ENCODE peak calls at places on chromosomes 13 and 19, in five cellular contexts. I, C, N, E and F are unnamed samples.

GRCh38 chr19:53365899-53366493 is 491 bp downstream of the ZNF525 start:
- DNase-seq in I (peak), N (peak), E (no peak), C (no peak), F (no peak)

GRCh38 chr13:65292488-65292901 is 1937.6 kb downstream of the PCDH9 start:
- DNase-seq in N (no peak), E (peak), I (peak), C (no peak), F (no peak)

GRCh38 chr13:82627183-82627582 is 1255.1 kb downstream of the SLITRK1 start:
- DNase-seq in C (no peak), E (peak), N (no peak), I (peak), F (no peak)

GRCh38 chr13:28558126-28558525 is 63.2 kb upstream of the FLT1 start:
- DNase-seq in E (peak), N (no peak), I (no peak), C (no peak), F (no peak)

GRCh38 chr13:60109285-60109684 is 54.4 kb downstream of the DIAPH3 start:
- DNase-seq in C (no peak), N (no peak), I (no peak), E (no peak), F (no peak)

GRCh38 chr13:113562085-113562749 is 22.3 kb upstream of the TFDP1 start:
- DNase-seq in E (peak), C (peak), I (peak), N (peak), F (peak)

GRCh38 chr13:75872970-75873369 is 236.8 kb downstream of the LMO7 start:
- DNase-seq in E (no peak), I (no peak), N (no peak), C (no peak), F (no peak)

GRCh38 chr19:35811317-35812219 is 1.1 kb downstream of the PRODH2 start:
- DNase-seq in N (no peak), C (no peak), E (no peak), I (no peak), F (no peak)

GRCh38 chr13:40609972-40610726 is 56.3 kb downstream of the FOXO1 start:
- DNase-seq in N (no peak), E (no peak), C (no peak), I (peak), F (no peak)

GRCh38 chr13:46332772-46333171 is 54.3 kb downstream of the RUBCNL start:
- DNase-seq in N (no peak), E (no peak), C (no peak), I (no peak), F (no peak)

GRCh38 chr13:27261376-27261775 is 9.3 kb upstream of the RASL11A start:
- DNase-seq in I (peak), N (no peak), E (no peak), C (no peak), F (no peak)

GRCh38 chr13:114145722-114146121 is 13.3 kb upstream of the RASA3 start:
- DNase-seq in E (no peak), C (no peak), I (no peak), N (no peak), F (no peak)

GRCh38 chr13:40445557-40445990 is 220.9 kb downstream of the FOXO1 start:
- DNase-seq in C (no peak), N (peak), I (peak), E (no peak), F (no peak)

GRCh38 chr13:89115307-89115706 is 1444.1 kb downstream of the SLITRK5 start:
- DNase-seq in N (no peak), I (no peak), C (no peak), E (no peak), F (no peak)

GRCh38 chr19:40257096-40257517 is 28.0 kb downstream of the AKT2 start:
- DNase-seq in C (no peak), N (no peak), I (peak), E (no peak), F (no peak)

GRCh38 chr19:4533334-4533733 is 1.7 kb downstream of the PLIN5 start:
- DNase-seq in E (no peak), N (no peak), I (no peak), C (no peak), F (no peak)

GRCh38 chr19:11624064-11624463 is 26.8 kb downstream of the ZNF627 start:
- DNase-seq in N (no peak), E (no peak), I (peak), C (no peak), F (no peak)